ENCODE peak calls at places on chromosomes 11 and 22, in nine cellular contexts. P is left ventricle myocardium inferior, Y is colonic mucosa, G is heart right ventricle, C is cardiac muscle cell, U is HL-60, I is PC-9, X is lower lobe of right lung, V is tibial nerve. F is an unnamed sample.

GRCh38 chr11:40293655-40294342 is 1165.7 kb downstream of the LRRC4C start:
- DNase-seq in G (peak), X (peak), C (peak), Y (peak), P (peak), I (no peak), V (peak), U (peak), F (peak)

GRCh38 chr22:17980013-17980510 is 44.3 kb downstream of the MICAL3 start:
- DNase-seq in P (no peak), I (no peak), G (no peak), Y (no peak), U (no peak), X (no peak), V (no peak), C (no peak), F (no peak)

GRCh38 chr11:111538407-111539114 is 2.0 kb upstream of the LAYN start:
- DNase-seq in C (no peak), Y (no peak), U (no peak), V (no peak), P (no peak), G (no peak), I (peak), X (no peak), F (no peak)

GRCh38 chr11:31656051-31656450 is 146.5 kb downstream of the ELP4 start:
- DNase-seq in U (no peak), P (no peak), C (no peak), X (no peak), G (no peak), V (no peak), Y (no peak), I (no peak), F (peak)

GRCh38 chr11:34288482-34288881 is 69.3 kb downstream of the ABTB2 start:
- DNase-seq in Y (no peak), V (no peak), X (no peak), U (no peak), I (no peak), P (no peak), C (peak), G (no peak), F (no peak)

GRCh38 chr11:67441082-67441683 is 2.1 kb downstream of the CORO1B start:
- DNase-seq in I (no peak), X (no peak), V (no peak), P (no peak), U (no peak), G (no peak), Y (no peak), C (no peak), F (no peak)

GRCh38 chr11:825366-826231 is 2.1 kb upstream of the CRACR2B start:
- DNase-seq in C (no peak), Y (peak), G (no peak), U (no peak), X (no peak), V (no peak), P (no peak), I (peak), F (no peak)

GRCh38 chr11:113603277-113604059 is 102.6 kb downstream of the TMPRSS5 start:
- DNase-seq in P (peak), Y (no peak), C (no peak), I (no peak), V (no peak), G (peak), U (no peak), X (no peak), F (peak)

GRCh38 chr11:86116386-86116726 is 47.5 kb upstream of the PICALM start:
- DNase-seq in V (no peak), C (no peak), U (no peak), Y (no peak), X (no peak), G (no peak), P (no peak), I (peak), F (peak)

GRCh38 chr22:17171313-17172171 is 12.5 kb upstream of the HDHD5 start:
- DNase-seq in Y (peak), X (peak), I (peak), P (peak), U (peak), C (peak), V (peak), G (peak), F (peak)

GRCh38 chr11:68954970-68955958 is 25.5 kb downstream of the MRGPRD start:
- DNase-seq in Y (peak), X (peak), V (peak), P (peak), C (no peak), U (peak), I (no peak), G (peak), F (no peak)

GRCh38 chr22:19840059-19840458 is 14.6 kb downstream of the GNB1L start:
- DNase-seq in G (no peak), C (no peak), U (no peak), V (no peak), Y (no peak), X (no peak), I (no peak), P (no peak), F (no peak)

GRCh38 chr11:133082851-133083488 is 449.3 kb downstream of the OPCML start:
- DNase-seq in G (peak), Y (peak), U (peak), P (peak), X (peak), V (peak), I (no peak), C (peak), F (peak)

GRCh38 chr11:28649922-28650321 is 541.7 kb downstream of the METTL15 start:
- DNase-seq in P (no peak), U (no peak), X (no peak), Y (no peak), V (no peak), C (no peak), G (no peak), I (no peak), F (no peak)

GRCh38 chr22:36769541-36769940 is 6.4 kb downstream of the IFT27 start:
- DNase-seq in P (no peak), X (no peak), I (no peak), V (no peak), U (no peak), G (no peak), Y (no peak), C (no peak), F (no peak)

GRCh38 chr11:60899021-60899936 is 7.1 kb downstream of the PRPF19 start:
- DNase-seq in V (peak), U (no peak), X (no peak), G (no peak), I (peak), Y (peak), C (peak), P (no peak), F (peak)

GRCh38 chr11:27031754-27032153 is 8.9 kb upstream of the BBOX1 start:
- DNase-seq in I (no peak), G (no peak), P (no peak), X (no peak), Y (no peak), V (no peak), C (no peak), U (no peak), F (no peak)

GRCh38 chr11:127493330-127493729 is 492.8 kb upstream of the KIRREL3 start:
- DNase-seq in I (no peak), V (no peak), U (no peak), Y (no peak), P (no peak), G (no peak), C (peak), X (no peak), F (peak)

GRCh38 chr11:111001986-111002616 is 243.4 kb upstream of the POU2AF2 start:
- DNase-seq in I (no peak), C (no peak), P (no peak), V (peak), G (no peak), X (no peak), Y (no peak), U (no peak), F (peak)

GRCh38 chr11:95142431-95142830 is 52.8 kb downstream of the ENDOD1 start:
- DNase-seq in Y (no peak), I (no peak), C (no peak), P (no peak), V (no peak), X (no peak), U (no peak), G (no peak), F (no peak)

GRCh38 chr22:21569459-21570161 is 2.1 kb downstream of the UBE2L3 start:
- DNase-seq in V (no peak), G (no peak), Y (no peak), U (peak), I (no peak), P (no peak), X (no peak), C (no peak), F (no peak)

GRCh38 chr11:101439488-101439887 is 144.3 kb downstream of the TRPC6 start:
- DNase-seq in P (no peak), Y (no peak), G (no peak), C (no peak), U (no peak), V (no peak), X (no peak), I (no peak), F (no peak)

GRCh38 chr11:45233121-45233803 is 52.9 kb downstream of the SYT13 start:
- DNase-seq in G (peak), U (peak), V (peak), C (peak), P (peak), X (peak), Y (peak), I (no peak), F (peak)

GRCh38 chr22:43624144-43624998 is 187.7 kb downstream of the EFCAB6 start:
- DNase-seq in V (no peak), C (no peak), Y (no peak), U (no peak), I (peak), X (no peak), P (no peak), G (no peak), F (peak)

GRCh38 chr11:131867457-131868257 is 497.2 kb downstream of the NTM start:
- DNase-seq in X (peak), Y (peak), G (peak), V (peak), P (peak), I (no peak), C (peak), U (peak), F (peak)

GRCh38 chr11:10405858-10406592 is 49.0 kb upstream of the AMPD3 start:
- DNase-seq in V (peak), U (peak), I (peak), P (peak), X (peak), C (peak), Y (peak), G (peak), F (peak)

GRCh38 chr11:504053-504993 is 2.7 kb downstream of the RNH1 start:
- DNase-seq in C (no peak), G (peak), P (peak), I (no peak), V (peak), U (peak), X (peak), Y (peak), F (peak)

GRCh38 chr11:112024178-112024777 is 930 bp upstream of the DLAT start:
- DNase-seq in G (no peak), V (no peak), U (peak), X (no peak), P (no peak), I (no peak), Y (no peak), C (no peak), F (no peak)

GRCh38 chr11:15841898-15842297 is 514.4 kb downstream of the SOX6 start:
- DNase-seq in C (peak), U (no peak), G (peak), Y (no peak), X (no peak), I (no peak), V (no peak), P (peak), F (no peak)

GRCh38 chr11:10522276-10522675 is 18.7 kb downstream of the RNF141 start:
- DNase-seq in U (no peak), X (no peak), Y (no peak), C (no peak), I (no peak), P (no peak), G (no peak), V (no peak), F (no peak)

GRCh38 chr22:39559456-39560105 is 11.0 kb upstream of the CACNA1I start:
- DNase-seq in G (no peak), I (peak), V (no peak), U (no peak), Y (no peak), P (no peak), C (peak), X (no peak), F (peak)
- TF ChIP-seq CTCF in G (peak), I (peak), V (no peak), U (peak), Y (peak), P (peak), C (peak), X (peak), F (peak)

DNA sequence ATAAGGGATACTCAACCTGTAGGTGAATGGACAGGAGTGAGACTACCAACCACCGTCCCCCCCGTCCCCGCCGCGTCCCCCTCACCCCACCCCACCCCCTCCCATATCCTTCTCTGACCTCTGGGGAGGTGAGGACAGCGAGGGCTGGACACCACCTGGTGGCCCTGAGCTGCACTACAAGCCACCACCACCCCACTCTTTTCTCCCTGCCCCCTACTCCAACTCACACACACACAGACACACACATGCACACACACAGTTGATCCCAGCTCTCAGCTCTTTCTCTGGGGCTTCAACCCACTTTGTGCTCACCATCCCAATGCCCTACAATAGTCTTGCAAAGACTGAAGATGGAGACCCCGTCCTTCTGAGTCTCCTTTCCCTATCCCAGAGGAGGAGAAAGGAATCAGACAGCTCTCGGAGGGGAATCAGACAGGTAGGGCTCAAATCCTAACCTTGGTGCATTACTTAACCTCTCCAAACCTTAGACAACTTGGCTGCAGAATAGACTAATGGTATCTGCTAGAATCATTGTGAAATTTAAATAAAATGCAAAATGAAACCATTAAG is 100.8 kb downstream of the PDE2A start:
- DNase-seq in V (no peak), P (no peak), X (no peak), G (no peak), I (no peak), U (peak), Y (no peak), C (peak), F (peak)
- H3K4me3 ChIP-seq in V (no peak), P (no peak), X (no peak), G (no peak), I (no peak), U (no peak), Y (no peak), C (no peak), F (no peak)

GRCh38 chr22:30361916-30362631 is 5.3 kb downstream of the CCDC157 start:
- DNase-seq in P (no peak), G (no peak), V (no peak), X (no peak), I (no peak), U (no peak), C (no peak), Y (no peak), F (no peak)

GRCh38 chr22:30357650-30358215 is 926 bp downstream of the CCDC157 start:
- DNase-seq in I (no peak), Y (no peak), V (no peak), U (no peak), P (no peak), X (no peak), G (no peak), C (no peak), F (no peak)

GRCh38 chr22:30354644-30355043 is 2.0 kb downstream of the SF3A1 start:
- DNase-seq in C (no peak), U (no peak), X (no peak), P (no peak), Y (no peak), G (no peak), I (no peak), V (no peak), F (no peak)

GRCh38 chr22:30351226-30351625 is 5.5 kb downstream of the SF3A1 start:
- DNase-seq in X (no peak), I (no peak), U (no peak), V (no peak), P (no peak), G (no peak), Y (no peak), C (no peak), F (peak)

DNA sequence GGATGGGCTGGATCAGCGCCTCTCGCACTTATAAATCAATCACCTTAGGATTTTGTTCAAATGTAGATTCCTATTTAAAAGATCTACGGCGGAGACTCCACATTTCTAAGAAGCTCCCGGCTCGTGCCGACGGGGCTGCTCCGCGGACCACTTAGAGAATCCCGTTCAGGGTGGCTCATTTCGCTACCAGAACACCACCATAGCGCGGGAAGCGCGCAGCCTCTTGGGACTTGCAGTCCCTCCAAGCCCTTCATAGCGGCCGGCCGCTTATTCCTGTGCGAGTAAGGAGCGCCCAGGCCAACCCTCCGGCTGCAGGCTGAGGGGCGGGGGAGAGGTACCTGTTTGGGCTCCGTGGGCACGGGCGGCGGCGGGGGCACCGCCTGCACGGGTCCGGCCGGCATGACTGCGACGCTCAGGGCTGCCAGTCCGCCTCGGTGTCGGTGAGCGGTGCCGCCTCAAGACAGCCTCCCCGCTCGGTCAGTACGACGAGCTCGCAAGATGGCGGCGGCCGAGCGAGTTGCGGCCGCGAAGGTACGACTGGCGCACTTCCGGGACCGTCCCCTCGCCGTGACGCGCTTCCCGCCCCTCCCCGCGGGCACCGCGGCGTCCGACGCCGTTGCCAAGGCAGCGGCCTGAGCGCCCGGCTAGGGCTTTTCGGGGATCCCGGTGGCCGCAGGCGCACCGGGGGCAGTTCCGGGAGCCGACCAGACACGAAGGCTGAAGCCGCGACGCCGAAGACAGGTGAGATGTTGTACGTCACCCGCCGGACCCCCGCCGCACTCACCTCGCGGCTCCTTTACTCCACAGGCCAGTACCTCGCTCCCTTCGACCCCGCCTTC is at the start of the genes CCDC157 and SF3A1:
- DNase-seq in Y (peak), G (peak), X (peak), P (peak), I (peak), U (peak), V (peak), C (peak), F (peak)
- TF ChIP-seq CTCF in Y (no peak), G (no peak), X (no peak), P (no peak), I (no peak), U (no peak), V (peak), C (no peak), F (no peak)

GRCh38 chr11:2267871-2268825 is 2.2 kb downstream of the ASCL2 start:
- DNase-seq in G (no peak), V (no peak), C (no peak), X (no peak), P (no peak), Y (no peak), U (no peak), I (no peak), F (no peak)

GRCh38 chr11:2270322-2271076 is at the start of gene ASCL2:
- DNase-seq in Y (peak), V (no peak), P (no peak), G (peak), I (no peak), U (no peak), X (no peak), C (no peak), F (no peak)

GRCh38 chr11:2267306-2267861 is 3.0 kb downstream of the ASCL2 start:
- DNase-seq in X (no peak), U (no peak), G (no peak), Y (peak), I (no peak), P (no peak), C (no peak), V (no peak), F (no peak)

GRCh38 chr11:2269601-2270321 is 627 bp downstream of the ASCL2 start:
- DNase-seq in G (peak), Y (peak), X (peak), P (no peak), U (peak), I (no peak), C (peak), V (peak), F (peak)

DNA sequence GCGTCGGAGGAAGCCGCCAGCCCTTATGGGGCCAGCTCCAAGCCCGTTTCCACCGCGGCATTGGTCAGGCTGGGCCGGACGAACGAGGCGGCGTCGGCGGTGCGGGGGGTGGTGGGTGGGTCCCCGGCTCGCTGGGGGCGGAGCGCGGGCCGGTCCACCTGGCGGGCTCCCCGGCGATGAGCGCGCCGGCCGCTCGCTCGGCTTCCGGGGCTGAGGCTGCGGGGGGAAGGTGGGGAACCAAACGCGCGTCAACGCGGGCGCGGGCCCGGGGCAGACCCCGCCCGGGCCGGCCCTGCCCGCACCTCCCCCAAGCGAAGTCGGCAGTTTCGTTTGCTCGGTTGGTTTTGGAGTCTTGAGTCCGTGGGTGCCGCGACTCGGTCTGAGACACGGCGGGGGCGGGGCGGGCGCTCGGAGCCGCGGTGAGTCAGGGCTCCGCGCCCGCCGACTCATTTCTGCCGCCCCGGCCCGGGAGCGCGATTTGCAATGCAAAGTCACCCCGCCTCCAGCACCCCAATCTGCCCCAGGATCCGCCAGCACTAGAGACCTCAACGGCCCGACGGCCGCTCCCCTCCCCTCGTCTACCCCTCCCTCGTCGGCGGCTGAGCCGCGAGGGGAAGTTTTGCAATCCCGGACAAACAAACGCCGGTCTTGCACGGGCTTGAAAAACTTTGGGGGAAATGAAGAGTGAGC is 1.3 kb downstream of the ASCL2 start:
- DNase-seq in X (peak), V (peak), P (peak), G (peak), Y (peak), U (no peak), I (peak), C (peak), F (no peak)
- H3K4me3 ChIP-seq in X (peak), V (peak), P (peak), G (peak), Y (peak), U (peak), I (peak), C (peak), F (peak)

DNA sequence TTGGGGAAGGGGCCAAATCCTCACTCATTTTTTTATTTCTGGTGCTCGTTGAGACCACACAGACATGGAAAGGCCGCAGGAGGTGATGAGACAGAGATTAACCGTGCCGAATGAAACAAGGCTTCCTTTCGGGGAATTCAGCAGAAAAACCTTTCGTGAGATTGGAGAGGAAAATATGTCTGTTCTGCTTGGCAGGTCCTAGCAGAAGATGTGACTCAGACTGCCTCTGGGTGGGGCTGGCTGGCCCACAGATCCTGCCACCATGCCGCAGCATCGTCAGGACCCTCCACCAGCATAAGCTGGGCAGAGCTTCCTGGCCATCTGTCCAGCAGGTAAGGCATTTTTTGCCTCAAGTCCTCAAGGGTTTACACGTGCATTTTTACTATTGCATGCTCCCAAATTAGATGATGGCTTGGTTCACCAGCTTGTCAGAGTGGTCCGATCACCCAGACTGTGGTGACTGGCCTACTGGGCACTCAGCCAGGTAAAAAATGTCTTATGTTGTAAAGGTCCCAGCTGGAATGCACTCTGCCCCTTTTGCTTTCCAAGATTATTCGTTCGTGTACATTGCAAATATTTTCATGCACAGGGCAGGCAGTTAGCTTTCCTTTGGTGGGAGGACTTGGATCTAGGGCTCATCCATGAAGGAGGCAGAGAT is 1.5 kb downstream of the DDB2 start:
- DNase-seq in V (peak), C (peak), Y (peak), X (no peak), G (peak), P (no peak), I (peak), U (no peak), F (peak)
- TF ChIP-seq CTCF in V (no peak), C (no peak), Y (no peak), X (no peak), G (no peak), P (no peak), I (peak), U (no peak), F (no peak)

F was measured in AG10803.